ENCODE peak calls at places on chromosomes 16 and 17, in six cellular contexts. G, A, X, N, V and Q are unnamed samples.

GRCh38 chr17:3843935-3844516 is 2.0 kb downstream of the NCBP3 start:
- DNase-seq in V (no peak), G (peak; percentile 80), X (peak; percentile 56), N (peak; percentile 62), A (no peak), Q (peak; percentile 38)

GRCh38 chr17:68035131-68035522 is 408 bp upstream of the KPNA2 start:
- DNase-seq in V (peak; percentile 89), A (peak; percentile 96), G (peak; percentile 97), N (peak; percentile 95), X (peak; percentile 86), Q (no peak)

GRCh38 chr16:85253127-85253941 is 141.1 kb upstream of the CIBAR2 start:
- DNase-seq in V (peak; percentile 71), X (peak; percentile 77), A (peak; percentile 71), N (peak; percentile 55), G (peak; percentile 92), Q (peak; percentile 47)

GRCh38 chr16:10981697-10982216 is 37.4 kb downstream of the CLEC16A start:
- DNase-seq in N (no peak), G (no peak), X (no peak), A (no peak), V (no peak), Q (no peak)

GRCh38 chr17:66123163-66123562 is 68.8 kb downstream of the CEP112 start:
- DNase-seq in V (no peak), N (no peak), A (no peak), G (no peak), X (no peak), Q (no peak)

GRCh38 chr16:22684282-22685161 is 129.4 kb upstream of the HS3ST2 start:
- DNase-seq in A (no peak), V (no peak), X (no peak), N (no peak), G (no peak), Q (no peak)

GRCh38 chr17:45973099-45973838 is 25.8 kb upstream of the STH start:
- DNase-seq in N (peak; percentile 53), A (peak; percentile 71), X (no peak), G (peak; percentile 56), V (no peak), Q (no peak)

GRCh38 chr16:76487411-76488064 is 210.3 kb downstream of the CNTNAP4 start:
- DNase-seq in A (no peak), G (no peak), V (no peak), N (no peak), X (no peak), Q (no peak)

GRCh38 chr17:42122371-42123303 is at the start of gene HSPB9:
- DNase-seq in N (peak; percentile 86), X (no peak), A (peak; percentile 79), G (no peak), V (peak; percentile 74), Q (no peak)

GRCh38 chr17:5874486-5874885 is 195.7 kb upstream of the WSCD1 start:
- DNase-seq in G (no peak), X (no peak), V (no peak), A (peak; percentile 62), N (no peak), Q (no peak)

GRCh38 chr17:35890774-35891155 is 10.6 kb upstream of the CCL5 start:
- DNase-seq in V (no peak), X (peak; percentile 82), A (no peak), N (peak; percentile 54), G (peak; percentile 80), Q (no peak)

GRCh38 chr17:44352922-44353655 is 8.0 kb downstream of the GRN start:
- DNase-seq in A (no peak), G (no peak), V (no peak), X (no peak), N (no peak), Q (no peak)

GRCh38 chr16:49740190-49740589 is 115.7 kb downstream of the ZNF423 start:
- DNase-seq in N (no peak), X (no peak), G (no peak), A (no peak), V (no peak), Q (no peak)

GRCh38 chr17:17435323-17435722 is 41.5 kb upstream of the MED9 start:
- DNase-seq in X (no peak), G (no peak), V (no peak), A (no peak), N (no peak), Q (no peak)

GRCh38 chr17:55709984-55710383 is 12.7 kb downstream of the TMEM100 start:
- DNase-seq in N (no peak), V (no peak), X (no peak), G (no peak), A (peak; percentile 55), Q (no peak)

GRCh38 chr17:59746849-59747445 is 39.5 kb downstream of the VMP1 start:
- DNase-seq in N (no peak), A (no peak), G (no peak), X (no peak), V (no peak), Q (peak; percentile 30)

GRCh38 chr16:2838928-2839327 is 8.8 kb downstream of the ZG16B start:
- DNase-seq in A (peak; percentile 75), X (peak; percentile 73), N (peak; percentile 69), G (peak; percentile 84), V (no peak), Q (peak; percentile 40)

GRCh38 chr16:48054881-48055601 is 100.8 kb downstream of the ABCC12 start:
- DNase-seq in N (peak; percentile 22), A (peak; percentile 59), X (no peak), V (peak; percentile 46), G (no peak), Q (peak; percentile 63)

GRCh38 chr16:56910654-56911539 is 21.0 kb upstream of the HERPUD1 start:
- DNase-seq in N (peak; percentile 67), A (no peak), V (no peak), G (no peak), X (no peak), Q (no peak)

GRCh38 chr16:23155445-23156049 is 6.3 kb upstream of the USP31 start:
- DNase-seq in X (no peak), A (no peak), V (no peak), G (no peak), N (peak; percentile 13), Q (no peak)

GRCh38 chr17:6548578-6549330 is 7.6 kb downstream of the PITPNM3 start:
- DNase-seq in N (peak; percentile 23), A (peak; percentile 36), X (no peak), G (no peak), V (no peak), Q (no peak)

GRCh38 chr17:77266891-77267341 is 126.1 kb downstream of the SEC14L1 start:
- DNase-seq in N (no peak), V (no peak), X (no peak), A (no peak), G (no peak), Q (no peak)

GRCh38 chr17:49676276-49676868 is 1.5 kb downstream of the SPOP start:
- DNase-seq in V (no peak), A (no peak), N (peak; percentile 14), X (no peak), G (no peak), Q (peak; percentile 20)

GRCh38 chr16:5738586-5738985 is 641.0 kb upstream of the EEF2KMT start:
- DNase-seq in X (no peak), V (no peak), G (no peak), N (no peak), A (no peak), Q (no peak)

DNA sequence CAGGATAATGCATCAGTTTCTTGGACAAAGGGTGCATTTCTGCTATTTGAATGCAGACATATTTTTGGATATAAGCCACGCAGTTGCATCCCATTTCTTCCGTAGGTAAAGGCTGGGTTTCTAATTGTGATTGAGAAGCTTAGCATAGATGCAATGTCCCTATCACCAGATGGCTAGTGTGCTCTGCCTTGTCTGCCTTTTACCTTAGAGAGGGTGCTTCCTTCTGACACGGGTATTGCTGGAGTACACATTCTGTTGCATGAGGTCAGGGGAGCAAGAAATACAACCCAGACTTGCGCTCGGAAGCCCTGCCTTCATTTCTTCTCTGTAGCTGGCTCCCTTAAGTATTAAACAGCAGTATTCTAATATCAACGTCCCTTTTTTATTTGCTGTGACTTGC is 337.4 kb downstream of the WWOX start:
- DNase-seq in X (no peak), N (no peak), A (no peak), G (no peak), V (no peak), Q (no peak)
- TF ChIP-seq CTCF in X (no peak), N (no peak), A (no peak), G (no peak), V (no peak), Q (no peak)

DNA sequence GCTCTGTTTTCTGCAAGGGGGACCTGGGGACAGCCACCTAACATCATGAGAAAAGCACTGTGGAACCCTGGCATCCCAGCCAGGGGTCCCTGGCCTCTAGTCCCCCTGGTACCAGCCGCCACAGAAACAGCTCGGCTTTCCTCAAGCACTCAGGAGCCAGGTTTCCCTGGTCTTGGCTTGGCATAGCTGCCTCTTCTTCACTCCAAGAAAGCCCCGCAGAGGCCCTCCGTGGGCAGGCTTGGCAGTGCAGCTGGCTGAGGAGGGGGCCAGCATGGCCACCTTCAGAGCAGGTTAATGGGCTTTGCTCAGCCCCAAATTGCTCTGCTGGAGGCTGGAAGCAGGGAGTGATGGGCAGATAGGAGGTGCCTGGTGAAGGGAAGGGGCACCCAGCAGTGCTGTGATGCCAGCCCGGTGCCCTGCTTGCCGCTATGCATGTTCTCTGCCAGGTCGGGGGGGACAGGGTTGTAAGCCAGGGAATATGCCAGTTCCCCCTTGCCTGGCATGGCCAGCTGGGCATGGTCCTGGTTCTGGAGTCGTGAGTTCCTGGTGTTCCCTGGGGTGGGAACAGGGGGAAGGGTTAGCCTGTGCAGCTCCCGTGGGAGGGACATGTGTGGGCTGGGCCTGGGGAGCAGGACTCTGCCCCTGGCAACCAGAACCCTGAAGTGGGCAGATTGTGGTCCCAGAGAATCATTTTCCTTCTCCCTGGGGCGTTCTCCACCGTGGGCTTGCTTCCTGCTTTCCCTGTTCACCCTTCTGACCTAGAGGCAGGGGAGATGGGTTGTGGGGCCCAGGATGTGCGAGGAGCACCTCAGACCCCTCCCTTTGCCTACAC is 3.2 kb downstream of the ANKRD13B start:
- DNase-seq in V (peak; percentile 28), A (no peak), G (peak; percentile 58), N (no peak), X (no peak), Q (no peak)
- H3K27ac ChIP-seq in V (no peak overlapping the region), A (no peak overlapping the region), G (no peak overlapping the region), N (no peak overlapping the region), X (no peak overlapping the region), Q (peak overlapping the region; percentile 99)

DNA sequence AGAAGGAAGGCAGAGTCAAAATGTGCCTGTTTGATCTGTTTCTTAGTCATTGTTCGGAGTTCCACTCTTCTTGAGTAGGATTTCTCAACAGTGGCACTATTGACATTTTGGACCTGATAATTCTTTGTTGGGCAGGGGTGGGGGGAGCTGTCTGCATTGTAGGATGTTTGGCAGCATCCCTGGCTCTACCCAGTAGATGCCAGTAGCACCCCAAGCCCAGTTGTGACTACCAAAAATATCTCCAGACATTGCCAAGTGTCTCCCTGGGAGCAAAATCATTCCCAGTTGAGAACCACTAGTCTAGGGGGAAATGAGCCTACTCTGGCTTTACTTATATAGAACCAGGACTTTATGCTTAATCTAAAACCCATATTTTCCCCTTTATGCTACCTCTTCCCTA is 1.1 kb upstream of the GFOD2 start:
- DNase-seq in G (no peak), A (no peak), V (no peak), N (no peak), X (no peak), Q (no peak)
- TF ChIP-seq CTCF in G (no peak), A (no peak), V (no peak), N (no peak), X (no peak), Q (no peak)

DNA sequence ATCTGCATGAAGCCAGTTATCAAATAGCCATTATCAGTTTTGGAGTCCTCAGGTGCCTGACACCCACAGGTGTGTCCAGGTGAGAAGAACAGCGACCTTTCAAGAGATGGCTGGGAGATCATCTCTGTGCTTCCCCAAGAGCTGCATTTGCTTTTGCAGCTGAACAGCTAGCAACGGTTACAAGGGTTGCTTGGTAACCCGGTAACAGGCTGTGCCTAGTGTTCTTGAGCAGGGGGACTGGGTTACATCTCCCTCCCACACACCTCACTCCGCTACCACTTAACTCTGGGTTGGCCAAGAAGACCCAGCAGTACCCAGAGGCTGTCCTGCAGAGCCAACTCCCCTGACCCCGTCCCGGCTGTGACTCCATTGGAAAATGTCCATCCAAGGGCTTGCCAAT is 147.0 kb downstream of the SLC39A11 start:
- DNase-seq in G (no peak), V (no peak), A (no peak), N (no peak), X (no peak), Q (no peak)
- H3K27ac ChIP-seq in G (no peak overlapping the region), V (no peak overlapping the region), A (no peak overlapping the region), N (no peak overlapping the region), X (no peak overlapping the region), Q (no peak overlapping the region)